ENCODE peak calls at places on chromosomes 4 and X, in four cellular contexts. J, L, K and T are unnamed samples.

GRCh38 chrX:9519546-9520210 is 54.8 kb downstream of the TBL1X start:
- DNase-seq in L (no peak), K (no peak), J (no peak), T (no peak)

GRCh38 chr4:38469410-38469809 is 194.6 kb upstream of the KLF3 start:
- DNase-seq in L (no peak), J (no peak), K (no peak), T (no peak)

GRCh38 chrX:130079824-130080406 is 30.4 kb downstream of the ELF4 start:
- DNase-seq in J (peak; percentile 75), K (no peak), L (no peak), T (peak; percentile 70)

GRCh38 chrX:39762266-39762841 is 335.4 kb downstream of the BCOR start:
- DNase-seq in J (peak; percentile 84), L (no peak), K (no peak), T (no peak)

GRCh38 chr4:2241410-2242353 is at the start of the genes HAUS3 and POLN:
- DNase-seq in L (peak; percentile 97), J (peak; percentile 96), K (peak; percentile 95), T (peak; percentile 98)

GRCh38 chr4:77852892-77853495 is 9.6 kb upstream of the MRPL1 start:
- DNase-seq in J (no peak), L (no peak), K (no peak), T (no peak)

GRCh38 chr4:61938250-61938846 is 738.2 kb downstream of the ADGRL3 start:
- DNase-seq in J (no peak), L (peak; percentile 49), K (no peak), T (peak; percentile 88)

GRCh38 chrX:65610040-65610439 is 57.4 kb upstream of the MSN start:
- DNase-seq in L (no peak), J (peak; percentile 11), K (no peak), T (no peak)

GRCh38 chrX:38860106-38861013 is 59.1 kb downstream of the MID1IP1 start:
- DNase-seq in J (no peak), K (no peak), L (no peak), T (no peak)

GRCh38 chr4:17447675-17448298 is 64.1 kb downstream of the QDPR start:
- DNase-seq in K (no peak), J (peak; percentile 81), L (peak; percentile 50), T (peak; percentile 83)

GRCh38 chr4:108270466-108271450 is 102.0 kb upstream of the LEF1 start:
- DNase-seq in J (peak; percentile 94), K (no peak), L (no peak), T (no peak)

GRCh38 chr4:181637186-181638105 is 605.8 kb upstream of the TENM3 start:
- DNase-seq in L (no peak), J (peak; percentile 58), K (no peak), T (no peak)

GRCh38 chr4:157314906-157315305 is 94.4 kb downstream of the GRIA2 start:
- DNase-seq in K (no peak), L (no peak), J (no peak), T (no peak)

GRCh38 chrX:153763989-153764755 is at the start of gene PLXNB3:
- DNase-seq in J (peak; percentile 58), L (peak; percentile 80), K (peak; percentile 50), T (peak; percentile 67)

GRCh38 chrX:153765138-153766079 is 1.4 kb downstream of the PLXNB3 start:
- DNase-seq in L (peak; percentile 24), K (no peak), J (peak; percentile 5), T (peak; percentile 22)

GRCh38 chrX:153766098-153766817 is 2.2 kb downstream of the PLXNB3 start:
- DNase-seq in J (peak; percentile 71), K (no peak), L (peak; percentile 36), T (peak; percentile 50)

GRCh38 chrX:153763298-153763932 is 634 bp upstream of the PLXNB3 start:
- DNase-seq in L (no peak), K (no peak), J (no peak), T (no peak)

DNA sequence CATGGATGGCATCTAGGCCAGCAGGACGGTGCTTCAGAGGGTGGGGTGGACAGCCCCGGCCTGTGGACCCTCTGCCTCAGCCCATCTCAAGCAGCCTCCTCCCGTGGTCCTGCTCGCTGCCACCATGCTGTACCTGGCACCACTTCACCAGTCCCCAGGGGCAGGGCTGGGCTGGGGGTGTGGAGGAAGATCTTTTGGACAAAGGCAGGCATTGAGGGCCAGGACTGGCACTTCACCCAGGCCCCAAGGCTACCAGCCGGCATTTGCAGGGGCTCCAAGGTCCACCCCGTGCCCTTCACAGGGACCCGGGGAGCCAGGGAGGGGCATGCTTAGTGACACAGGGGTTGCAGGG is 713 bp downstream of the PLXNB3 start:
- DNase-seq in K (no peak), L (no peak), J (no peak), T (no peak)
- H2BK15ac ChIP-seq in K (peak overlapping the region; percentile 61), L (no peak overlapping the region), J (no peak overlapping the region), T (no peak overlapping the region)

DNA sequence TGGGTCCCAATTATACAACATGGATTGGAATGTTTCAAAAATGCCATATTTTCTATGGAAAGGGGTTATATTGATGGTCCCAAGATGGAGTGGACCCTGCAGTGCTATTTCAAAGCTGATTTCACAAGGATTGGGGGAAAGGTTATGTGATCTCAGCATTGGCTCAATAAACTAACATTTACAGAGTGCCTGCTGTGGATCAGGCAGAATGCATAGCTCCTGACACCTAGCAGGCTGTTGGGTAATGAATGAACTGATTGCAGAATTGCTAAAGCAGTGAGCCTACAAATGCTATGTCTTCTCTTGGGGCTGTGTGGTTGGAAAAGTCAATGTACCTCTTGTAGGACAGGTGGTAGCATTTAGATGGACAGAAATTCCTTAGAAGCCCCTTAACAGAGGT is 16.9 kb downstream of the CWH43 start:
- DNase-seq in K (no peak), J (no peak), L (no peak), T (no peak)
- H3K56ac ChIP-seq in K (no peak overlapping the region), J (no peak overlapping the region), L (no peak overlapping the region), T (no peak overlapping the region)

GRCh38 chr4:55568905-55569504 is 22.3 kb upstream of the CLOCK start:
- DNase-seq in J (no peak), L (no peak), K (no peak), T (no peak)
- H3K4me2 ChIP-seq in J (no peak overlapping the region), L (no peak overlapping the region), K (no peak overlapping the region), T (no peak overlapping the region)

DNA sequence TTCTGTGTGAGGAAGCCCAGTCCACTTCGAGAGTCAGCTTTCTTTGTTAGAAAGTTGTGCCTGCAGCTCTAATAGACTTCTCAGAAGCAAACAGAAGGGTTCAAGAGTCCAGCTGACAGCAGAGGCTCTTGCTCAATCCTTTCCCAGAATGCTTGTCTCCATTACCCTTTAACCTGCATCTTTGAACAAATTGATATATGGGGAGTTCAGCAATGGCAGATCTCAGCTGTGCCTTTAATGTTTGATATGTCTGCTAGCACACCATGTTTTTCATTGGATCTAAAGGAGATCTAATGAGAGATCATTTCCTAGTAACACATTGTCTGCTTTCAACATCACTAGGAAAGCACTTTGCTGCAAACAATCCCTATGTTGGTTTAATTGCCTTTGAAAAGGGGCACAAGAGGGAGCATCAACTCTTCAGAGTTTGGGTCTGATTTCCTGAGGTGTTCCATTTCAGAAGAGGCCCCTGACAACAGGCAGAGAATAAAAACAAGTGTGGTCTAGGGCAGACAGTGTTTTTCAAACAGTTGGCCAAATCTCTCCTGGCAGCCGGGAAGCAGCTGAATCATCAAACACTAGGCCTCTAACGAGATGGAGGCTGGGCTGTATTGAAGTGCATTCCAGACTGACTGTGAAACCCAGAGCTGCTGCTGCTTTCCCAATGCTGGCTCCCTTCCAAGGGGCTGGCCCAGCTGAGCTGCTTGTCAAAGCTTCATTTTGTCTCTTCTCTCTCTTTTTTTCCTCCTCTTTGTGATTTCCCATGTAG is 55.6 kb downstream of the LUZP4 start:
- DNase-seq in J (peak; percentile 95), L (peak; percentile 68), K (peak; percentile 0), T (peak; percentile 81)
- H2BK15ac ChIP-seq in J (peak overlapping the region; percentile 81), L (no peak overlapping the region), K (no peak overlapping the region), T (no peak overlapping the region)

GRCh38 chrX:30939928-30940327 is 50.9 kb upstream of the TAB3 start:
- DNase-seq in L (no peak), K (no peak), J (no peak), T (no peak)
- H3K56ac ChIP-seq in L (no peak overlapping the region), K (no peak overlapping the region), J (no peak overlapping the region), T (no peak overlapping the region)